ENCODE peak calls at places on chromosome 18, in seven cellular contexts. H is GM12878, Q is HepG2, K is upper lobe of left lung, P is Panc1, F is HCT116, Z is GM23338. O is an unnamed sample.

GRCh38 chr18:73283032-73283431 is 415.2 kb upstream of the NETO1 start:
- ATAC-seq in H (no peak), Q (no peak), K (no peak), P (no peak), F (no peak), Z (no peak), O (no peak)

GRCh38 chr18:63452273-63452672 is 24.5 kb upstream of the SERPINB5 start:
- ATAC-seq in H (no peak), Q (no peak), K (no peak), P (no peak), F (no peak), Z (no peak), O (no peak)

GRCh38 chr18:40867452-40867851 is 1087.6 kb upstream of the PIK3C3 start:
- ATAC-seq in H (no peak), Q (no peak), K (no peak), P (no peak), F (no peak), Z (no peak), O (no peak)

GRCh38 chr18:63119647-63120046 is 199.9 kb downstream of the BCL2 start:
- ATAC-seq in H (peak), Q (peak), K (no peak), P (no peak), F (peak), Z (peak), O (peak)

GRCh38 chr18:59220784-59221765 is 1.1 kb downstream of the GRP start:
- ATAC-seq in H (no peak), Q (no peak), K (no peak), P (peak), F (no peak), Z (peak), O (no peak)

GRCh38 chr18:56298935-56299334 is 339.5 kb downstream of the TXNL1 start:
- ATAC-seq in H (peak), Q (no peak), K (no peak), P (no peak), F (no peak), Z (no peak), O (no peak)

GRCh38 chr18:61637319-61637718 is 255.5 kb downstream of the RNF152 start:
- ATAC-seq in H (no peak), Q (peak), K (no peak), P (no peak), F (no peak), Z (peak), O (no peak)

GRCh38 chr18:59420244-59420643 is 61.2 kb upstream of the LMAN1 start:
- ATAC-seq in H (no peak), Q (no peak), K (no peak), P (no peak), F (no peak), Z (no peak), O (no peak)

GRCh38 chr18:39806519-39806918 is 2148.5 kb upstream of the PIK3C3 start:
- ATAC-seq in H (no peak), Q (no peak), K (no peak), P (no peak), F (no peak), Z (no peak), O (no peak)

GRCh38 chr18:25062720-25063119 is 289.2 kb downstream of the ZNF521 start:
- ATAC-seq in H (no peak), Q (no peak), K (no peak), P (no peak), F (no peak), Z (no peak), O (no peak)

GRCh38 chr18:79218605-79219195 is 149.5 kb downstream of the ATP9B start:
- ATAC-seq in H (no peak), Q (no peak), K (peak), P (no peak), F (no peak), Z (no peak), O (no peak)

GRCh38 chr18:35283923-35284794 is 5.9 kb downstream of the ZSCAN30 start:
- ATAC-seq in H (no peak), Q (no peak), K (no peak), P (no peak), F (no peak), Z (no peak), O (no peak)

GRCh38 chr18:73261923-73262322 is 394.1 kb upstream of the NETO1 start:
- ATAC-seq in H (no peak), Q (no peak), K (no peak), P (no peak), F (no peak), Z (no peak), O (no peak)

GRCh38 chr18:13455470-13455869 is 236.9 kb downstream of the LDLRAD4 start:
- ATAC-seq in H (peak), Q (no peak), K (no peak), P (no peak), F (no peak), Z (no peak), O (no peak)

GRCh38 chr18:27652480-27653121 is 467.5 kb upstream of the CHST9 start:
- ATAC-seq in H (peak), Q (no peak), K (no peak), P (no peak), F (no peak), Z (no peak), O (no peak)

GRCh38 chr18:62918361-62918760 is 203.0 kb downstream of the PHLPP1 start:
- ATAC-seq in H (no peak), Q (no peak), K (no peak), P (no peak), F (no peak), Z (no peak), O (no peak)

GRCh38 chr18:46416706-46417638 is 240.0 kb downstream of the LOXHD1 start:
- ATAC-seq in H (peak), Q (no peak), K (no peak), P (no peak), F (peak), Z (no peak), O (no peak)

GRCh38 chr18:811192-812122 is 585 bp downstream of the YES1 start:
- ATAC-seq in H (peak), Q (peak), K (peak), P (peak), F (peak), Z (peak), O (peak)

GRCh38 chr18:44841221-44841620 is 160.5 kb downstream of the SETBP1 start:
- ATAC-seq in H (no peak), Q (no peak), K (no peak), P (no peak), F (no peak), Z (no peak), O (no peak)

GRCh38 chr18:44841769-44842587 is 161.3 kb downstream of the SETBP1 start:
- ATAC-seq in H (peak), Q (no peak), K (no peak), P (no peak), F (no peak), Z (no peak), O (no peak)

GRCh38 chr18:44837491-44838185 is 156.9 kb downstream of the SETBP1 start:
- ATAC-seq in H (no peak), Q (no peak), K (no peak), P (no peak), F (no peak), Z (no peak), O (no peak)

GRCh38 chr18:44840053-44840826 is 159.6 kb downstream of the SETBP1 start:
- ATAC-seq in H (no peak), Q (no peak), K (no peak), P (no peak), F (no peak), Z (no peak), O (peak)

DNA sequence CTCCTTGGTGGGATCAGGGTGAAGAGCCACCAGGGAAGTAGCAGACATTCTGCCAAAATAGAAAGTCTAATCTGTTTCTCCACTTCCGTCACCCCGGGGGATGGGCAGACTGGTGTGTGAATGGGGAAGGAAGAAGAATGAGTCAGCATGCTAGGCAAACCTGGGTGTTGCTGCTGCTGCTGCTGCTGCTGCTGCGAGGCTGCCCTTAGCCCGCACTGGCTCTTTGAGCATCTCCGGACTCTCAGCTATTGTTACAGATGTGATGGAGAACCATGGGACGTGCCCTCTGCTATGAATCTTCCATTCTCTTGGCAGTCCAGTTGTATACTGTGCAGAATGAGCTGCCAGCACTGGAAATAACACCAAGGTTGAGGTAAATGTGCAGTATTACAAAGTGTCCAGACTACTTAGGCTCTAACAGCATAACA is 158.6 kb downstream of the SETBP1 start:
- ATAC-seq in H (peak), Q (no peak), K (peak), P (no peak), F (no peak), Z (peak), O (peak)
- TF ChIP-seq POLR2AphosphoS5 in H (no peak), Q (no peak), K (no peak), P (no peak), F (no peak), Z (no peak), O (no peak)

GRCh38 chr18:8142932-8143331 is 466.3 kb upstream of the RAB12 start:
- ATAC-seq in H (no peak), Q (no peak), K (no peak), P (no peak), F (no peak), Z (no peak), O (no peak)
- H3K27ac ChIP-seq in H (no peak), Q (no peak), K (no peak), P (no peak), F (no peak), Z (no peak), O (no peak)

DNA sequence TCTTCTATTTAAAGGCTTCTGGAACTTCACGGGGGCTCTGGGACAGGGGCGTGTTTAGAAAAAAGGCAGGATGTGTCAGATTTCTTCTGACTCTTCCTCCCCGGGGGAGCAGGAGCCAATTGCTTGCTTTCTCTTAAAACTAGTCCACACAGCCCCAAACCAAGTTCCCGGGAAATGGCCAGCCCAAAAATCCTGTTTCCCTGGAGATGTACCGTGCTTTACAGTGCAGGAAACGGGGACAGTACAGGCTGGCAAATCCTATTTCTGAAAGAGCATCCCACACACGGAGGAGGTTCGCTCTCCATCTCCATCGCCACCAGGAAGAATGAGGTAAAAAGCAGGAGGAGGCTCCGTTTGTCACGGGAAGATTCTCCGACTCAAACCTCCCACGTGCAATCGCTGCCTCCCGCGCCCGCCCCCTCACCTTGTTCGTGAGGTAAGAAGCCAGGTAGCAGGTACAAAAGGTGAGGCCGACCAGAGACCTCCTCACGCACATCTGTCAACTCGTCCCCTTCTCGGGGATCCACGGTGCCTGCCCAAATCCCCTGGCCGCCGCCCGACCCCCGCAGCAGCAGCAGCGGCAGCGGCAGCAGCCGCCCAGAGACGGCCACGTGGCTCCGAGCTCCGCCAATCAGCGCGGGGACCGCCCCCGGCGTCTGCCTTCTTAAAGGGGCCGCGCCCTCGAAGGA is 15.6 kb upstream of the RIOK3 start:
- ATAC-seq in H (peak), Q (peak), K (peak), P (peak), F (peak), Z (peak), O (peak)
- TF ChIP-seq POLR2AphosphoS5 in H (no peak), Q (peak), K (no peak), P (peak), F (peak), Z (peak), O (no peak)

GRCh38 chr18:10122116-10122515 is 208.3 kb downstream of the VAPA start:
- ATAC-seq in H (no peak), Q (no peak), K (peak), P (no peak), F (no peak), Z (peak), O (peak)
- H3K27ac ChIP-seq in H (no peak), Q (no peak), K (peak), P (no peak), F (no peak), Z (no peak), O (no peak)

DNA sequence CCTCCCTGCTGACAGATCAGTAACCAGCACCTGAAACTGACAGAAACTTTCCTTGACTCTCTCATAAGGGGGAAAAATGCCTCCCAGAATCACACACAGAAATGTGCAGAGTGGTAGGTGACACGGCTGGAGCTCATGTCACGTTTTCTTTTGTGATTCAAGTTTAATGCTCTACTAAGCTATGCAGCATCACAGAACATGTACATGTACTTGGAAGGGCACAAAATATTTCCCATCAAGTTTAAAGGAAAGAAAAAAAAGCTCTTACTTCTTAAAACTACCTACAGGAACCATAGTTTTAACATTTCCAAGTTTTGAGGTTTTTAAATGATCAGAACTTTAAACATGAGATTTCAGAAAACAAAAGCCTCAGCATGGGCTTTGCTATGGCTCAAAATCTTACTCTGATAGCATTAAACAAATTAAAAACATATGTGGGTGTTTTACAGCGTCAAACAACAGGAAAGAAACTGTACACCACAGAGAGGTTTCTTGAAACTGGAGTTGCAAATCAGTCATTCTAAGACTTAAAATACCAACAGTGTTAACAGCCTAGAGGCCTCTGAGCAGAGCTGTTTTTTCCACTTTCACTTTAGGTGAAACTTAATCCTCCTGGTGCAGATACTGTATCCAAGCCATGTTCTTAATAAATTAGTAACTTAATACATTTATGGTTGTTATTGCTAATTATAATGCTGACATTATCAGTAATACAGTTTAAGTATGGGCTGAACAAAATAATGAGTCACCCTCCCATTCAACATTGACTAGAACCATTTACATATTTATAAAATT is 30.1 kb downstream of the MBP start:
- ATAC-seq in H (peak), Q (no peak), K (peak), P (no peak), F (no peak), Z (no peak), O (no peak)
- TF ChIP-seq POLR2AphosphoS5 in H (peak), Q (no peak), K (no peak), P (peak), F (no peak), Z (no peak), O (peak)

DNA sequence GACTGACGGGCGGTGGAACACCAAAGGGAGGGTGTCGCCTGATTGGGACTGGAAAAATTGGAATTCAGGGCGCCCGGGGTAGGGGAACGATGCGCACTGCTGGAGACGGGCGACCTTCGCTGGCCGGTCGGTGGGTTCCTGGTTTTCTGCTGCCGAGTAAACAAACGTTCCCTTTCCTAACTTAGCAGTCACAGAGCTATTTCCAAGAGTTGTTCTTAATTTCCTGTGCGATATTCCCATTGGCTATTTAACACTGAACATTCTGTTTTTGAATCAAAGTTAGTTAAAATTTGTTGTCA is 738 bp downstream of the C18orf54 start:
- ATAC-seq in H (peak), Q (peak), K (peak), P (peak), F (peak), Z (peak), O (peak)
- H3K27ac ChIP-seq in H (peak), Q (peak), K (peak), P (peak), F (peak), Z (peak), O (peak)

DNA sequence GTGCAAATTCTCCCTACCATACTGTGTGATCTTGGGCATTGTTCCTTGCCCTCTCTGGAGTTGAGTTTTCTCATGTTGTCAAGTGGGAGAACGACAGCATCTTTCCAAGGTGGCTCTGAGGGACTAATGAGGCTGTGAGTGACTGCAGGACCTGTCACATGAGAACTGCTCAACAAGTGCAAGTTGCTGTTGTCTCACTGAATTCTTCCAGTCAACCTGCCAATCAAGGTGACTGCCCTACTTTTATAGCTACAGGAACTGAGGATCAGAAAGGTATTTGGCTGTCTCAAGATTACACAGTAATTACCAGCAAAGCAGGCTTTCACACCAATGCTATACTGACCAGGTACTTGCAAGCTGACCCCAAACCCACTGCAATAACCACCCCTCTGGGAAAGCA is 137.6 kb downstream of the MTCL1 start:
- ATAC-seq in H (no peak), Q (no peak), K (no peak), P (no peak), F (no peak), Z (no peak), O (no peak)
- TF ChIP-seq POLR2AphosphoS5 in H (no peak), Q (no peak), K (no peak), P (no peak), F (no peak), Z (no peak), O (no peak)

DNA sequence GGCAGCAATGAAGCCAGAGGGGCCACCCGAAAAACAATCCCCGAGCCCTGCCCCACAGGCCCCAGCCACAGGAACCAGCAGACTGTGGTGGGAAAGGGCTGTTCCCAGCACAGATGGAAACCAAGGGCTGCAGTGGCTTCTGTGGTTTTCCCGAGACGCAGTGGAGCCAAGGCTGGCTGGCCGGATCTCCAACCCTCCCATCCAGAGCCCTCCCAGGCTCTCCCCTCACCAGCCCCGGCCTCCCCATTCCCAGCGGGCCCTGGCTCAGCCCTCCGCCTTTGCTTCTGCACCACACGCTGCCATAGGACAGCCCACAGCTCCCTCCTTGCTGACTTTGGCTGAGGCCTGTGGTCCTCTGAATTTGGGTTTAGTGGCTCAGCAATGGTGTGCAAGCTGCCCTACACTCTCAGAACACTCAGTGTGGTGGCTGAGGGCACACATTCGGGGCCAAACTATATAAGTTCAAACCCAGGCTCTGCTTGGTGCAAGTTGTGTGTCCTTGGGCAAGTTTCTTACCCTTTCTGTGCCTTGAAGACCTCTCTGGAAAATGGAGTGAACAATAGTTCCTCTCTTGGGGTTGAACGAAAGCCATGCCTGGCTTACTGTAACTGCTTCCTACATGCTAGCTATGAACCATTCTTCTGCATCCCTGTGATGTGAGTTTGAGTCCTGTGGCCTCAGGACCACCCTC is 200.1 kb downstream of the SMAD7 start:
- ATAC-seq in H (no peak), Q (no peak), K (peak), P (no peak), F (no peak), Z (no peak), O (no peak)
- H3K27ac ChIP-seq in H (no peak), Q (no peak), K (no peak), P (no peak), F (no peak), Z (no peak), O (peak)

DNA sequence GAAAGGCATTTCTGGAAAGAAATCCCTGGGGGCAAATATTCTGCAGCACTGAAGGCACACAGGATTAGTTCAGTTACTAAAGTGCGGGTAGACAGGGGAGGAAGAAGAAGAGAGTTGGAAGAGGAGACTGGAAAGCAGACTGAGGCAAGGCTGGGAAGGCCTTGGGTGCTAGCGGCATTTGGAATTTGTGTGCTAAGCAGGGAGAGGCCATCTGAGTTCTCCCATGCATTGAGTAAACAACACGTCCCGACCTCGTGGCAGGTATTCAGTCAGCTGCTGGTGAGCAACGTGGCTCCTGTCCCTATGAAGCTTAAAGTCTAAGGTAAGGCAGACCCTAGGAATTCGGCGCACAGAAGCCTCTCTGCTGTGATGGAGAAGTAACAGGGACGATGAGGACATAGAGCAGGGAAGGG is 30.7 kb downstream of the ATP8B1 start:
- ATAC-seq in H (no peak), Q (peak), K (no peak), P (no peak), F (no peak), Z (no peak), O (no peak)
- TF ChIP-seq POLR2AphosphoS5 in H (no peak), Q (no peak), K (no peak), P (no peak), F (no peak), Z (no peak), O (no peak)